ENCODE peak calls at places on chromosomes 5 and 9, in five cellular contexts. G, Q, Z, I and N are unnamed samples. For H3K27me3 and H3K9me3, the result is how much of the 10 kb centered on the place peaks cover.

GRCh38 chr5:129852747-129853352 is 51.4 kb upstream of the CHSY3 start:
- DNase-seq in Z (peak), I (peak), Q (peak), G (peak), N (peak)

GRCh38 chr9:105198763-105199339 is 45.6 kb upstream of the SLC44A1 start:
- DNase-seq in Q (no peak), Z (no peak), G (no peak), I (no peak), N (no peak)

GRCh38 chr5:130032807-130033206 is 128.5 kb downstream of the CHSY3 start:
- DNase-seq in Q (no peak), I (no peak), Z (no peak), G (no peak), N (no peak)

GRCh38 chr5:124692324-124692723 is 54.1 kb downstream of the ZNF608 start:
- DNase-seq in I (no peak), G (no peak), Q (no peak), Z (no peak), N (peak)

GRCh38 chr5:77010281-77010680 is 19.9 kb upstream of the AGGF1 start:
- DNase-seq in G (no peak), Q (no peak), Z (no peak), I (no peak), N (no peak)

GRCh38 chr5:163653526-163653925 is 148.1 kb downstream of the MAT2B start:
- DNase-seq in Q (no peak), G (no peak), Z (no peak), I (no peak), N (no peak)

GRCh38 chr5:127650649-127651048 is 1.8 kb downstream of the CTXN3 start:
- DNase-seq in Z (no peak), I (no peak), G (no peak), Q (peak), N (peak)

GRCh38 chr9:16266648-16267276 is 603.7 kb downstream of the BNC2 start:
- DNase-seq in Q (no peak), I (no peak), G (no peak), Z (no peak), N (peak)

DNA sequence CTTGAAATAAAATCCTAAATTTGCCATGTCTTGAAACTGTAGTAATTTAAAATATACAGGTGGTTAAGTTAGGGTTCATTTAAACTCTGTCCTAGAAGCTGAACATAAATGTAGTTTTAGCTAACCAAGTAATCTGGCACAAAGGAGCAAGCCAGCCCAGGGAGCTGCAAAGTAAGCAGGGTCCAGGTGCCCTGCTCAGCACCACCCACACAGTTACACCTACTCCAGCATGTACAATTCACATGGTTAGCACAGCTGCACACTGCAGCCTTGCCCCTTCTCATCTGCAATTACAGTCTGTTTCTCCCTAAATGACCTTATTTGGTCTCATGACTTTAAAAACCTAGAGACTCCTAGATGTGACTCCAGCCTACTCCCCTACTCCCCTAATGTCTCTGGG is 128.4 kb downstream of the EPB41L4A start:
- DNase-seq in I (no peak), Q (no peak), Z (no peak), G (no peak), N (no peak)
- H3K27me3 ChIP-seq in I (under half), Q (under half), Z (under half), G (under half), N (under half)

DNA sequence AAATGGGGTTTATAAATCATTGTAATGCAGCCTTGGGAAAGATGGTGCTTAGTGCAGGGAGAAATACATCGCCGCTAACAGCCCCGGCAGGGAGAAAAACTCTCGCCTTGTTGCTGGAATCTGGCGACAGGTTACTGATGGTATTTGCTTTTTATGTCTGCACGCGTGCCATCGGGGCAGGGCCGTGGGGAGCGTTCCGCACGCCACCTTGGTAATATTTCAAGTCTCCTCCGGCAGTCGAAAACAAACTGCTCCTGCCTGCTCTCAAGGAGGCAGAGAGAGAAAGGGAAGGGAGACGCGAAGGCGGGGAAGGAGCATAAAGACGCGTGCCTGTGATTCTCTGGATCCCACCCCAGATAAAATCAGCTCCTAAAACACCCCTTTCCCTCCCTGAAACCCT is 47.5 kb downstream of the CFAP77 start:
- DNase-seq in Z (no peak), Q (no peak), G (no peak), I (no peak), N (no peak)
- H3K4me3 ChIP-seq in Z (no peak), Q (no peak), G (no peak), I (no peak), N (no peak)

DNA sequence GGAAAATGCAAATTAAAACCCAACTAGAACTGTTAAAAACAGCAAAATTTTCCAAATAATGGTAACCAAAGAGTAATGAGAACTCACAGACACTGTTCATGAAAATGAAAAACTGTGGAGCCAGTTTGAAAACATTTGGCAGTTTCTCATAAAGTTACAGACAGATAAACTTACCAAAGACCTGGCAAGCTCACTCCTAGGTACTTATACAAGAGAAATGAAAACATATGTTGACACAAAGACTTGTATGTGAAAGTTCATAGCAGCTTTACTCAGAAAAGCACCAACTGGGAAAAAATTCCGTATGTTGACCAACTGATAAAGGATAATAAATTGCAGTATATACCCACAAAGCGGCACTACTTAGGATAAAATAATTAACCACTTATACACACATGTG is 10.3 kb downstream of the ZNF782 start:
- DNase-seq in Z (no peak), G (no peak), Q (no peak), I (no peak), N (no peak)
- H3K9me3 ChIP-seq in Z (under half), G (under half), Q (under half), I (half or more), N (under half)

GRCh38 chr5:139903805-139904565 is 108.4 kb downstream of the PSD2 start:
- DNase-seq in G (no peak), I (peak), Q (peak), Z (no peak), N (no peak)
- H3K27me3 ChIP-seq in G (under half), I (under half), Q (under half), Z (half or more), N (under half)

GRCh38 chr9:28868224-28868623 is 1294.9 kb upstream of the C9orf72 start:
- DNase-seq in G (no peak), Q (no peak), Z (no peak), I (no peak), N (no peak)
- H3K4me3 ChIP-seq in G (no peak), Q (no peak), Z (no peak), I (no peak), N (no peak)

DNA sequence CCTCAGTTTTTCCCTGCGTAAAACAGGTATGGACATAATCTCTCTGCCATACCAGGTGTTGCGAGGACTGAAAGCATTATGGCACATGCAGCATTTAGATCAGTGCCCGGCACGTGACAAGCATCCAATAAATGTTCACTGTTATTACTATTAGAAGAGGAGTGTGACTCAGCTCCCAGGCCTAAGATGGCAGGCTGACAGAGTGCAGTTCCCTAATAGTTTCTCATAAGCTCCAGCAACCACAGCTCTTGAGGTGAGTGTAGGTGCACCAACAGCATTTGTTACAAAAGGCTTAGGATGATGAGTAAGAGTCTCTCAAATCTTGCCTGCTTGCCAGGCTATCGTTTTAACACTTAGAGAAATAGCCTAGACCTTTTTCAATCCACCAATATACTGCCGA is 28.9 kb upstream of the GLIS3 start:
- DNase-seq in Z (no peak), G (no peak), I (no peak), Q (peak), N (peak)
- H3K9me3 ChIP-seq in Z (under half), G (under half), I (under half), Q (under half), N (under half)

GRCh38 chr5:1918488-1919208 is 35.9 kb upstream of the IRX4 start:
- DNase-seq in I (no peak), Q (no peak), Z (no peak), G (no peak), N (no peak)
- H3K27me3 ChIP-seq in I (under half), Q (under half), Z (half or more), G (under half), N (under half)

DNA sequence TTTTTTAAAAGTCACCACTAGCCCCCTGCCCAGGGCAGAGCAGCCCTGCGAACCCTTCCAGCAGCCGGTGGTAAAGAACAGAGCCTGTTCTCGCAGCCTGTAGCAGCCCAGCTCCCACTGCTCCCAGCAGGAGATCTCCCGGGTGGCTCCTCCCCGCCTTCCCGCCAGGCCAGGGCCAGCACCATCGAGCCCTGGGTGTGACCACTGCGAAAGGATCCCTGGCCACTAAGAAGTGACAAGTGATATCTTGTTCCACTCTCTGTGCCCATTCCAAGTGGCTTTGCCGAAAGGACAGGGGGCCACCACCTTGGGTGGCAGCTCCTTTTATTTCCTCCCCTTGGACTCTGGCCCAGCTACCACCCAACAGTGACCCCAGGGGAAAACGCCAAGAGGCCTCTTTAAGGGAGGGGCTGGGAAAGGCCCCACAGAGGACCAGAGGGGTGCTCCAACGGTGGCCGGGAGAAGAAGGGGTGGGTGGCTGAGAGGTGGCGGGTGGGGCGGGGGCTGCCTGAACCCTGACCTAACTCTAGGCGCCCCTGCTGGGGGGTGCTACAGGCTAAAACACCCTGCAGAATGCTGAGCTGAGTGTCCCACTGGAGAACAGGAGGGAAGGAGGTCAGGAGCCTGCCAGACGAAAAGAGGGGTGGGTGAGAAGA is 1.6 kb downstream of the NACC2 start:
- DNase-seq in G (no peak), I (no peak), Z (peak), Q (no peak), N (peak)
- H3K4me3 ChIP-seq in G (peak), I (no peak), Z (peak), Q (peak), N (peak)